ENCODE peak calls at places on chromosomes 2 and 18, in four cellular contexts. H is PC-9, L is lower lobe of right lung, K is upper lobe of right lung. P is an unnamed sample.
A peak's percentile ranks its signal among the peaks of the same experiment; 100 is the strongest.

GRCh38 chr2:67479256-67479655 is 82.1 kb downstream of the ETAA1 start:
- DNase-seq in H (no peak), L (no peak), K (no peak), P (no peak)

GRCh38 chr2:118437501-118437900 is 349.2 kb downstream of the INSIG2 start:
- DNase-seq in H (no peak), L (no peak), K (no peak), P (no peak)

GRCh38 chr2:215382011-215382410 is 53.9 kb downstream of the FN1 start:
- DNase-seq in H (no peak), L (no peak), K (no peak), P (no peak)

GRCh38 chr2:18719978-18720775 is 130.8 kb upstream of the NT5C1B start:
- DNase-seq in H (no peak), L (no peak), K (no peak), P (no peak)

GRCh38 chr2:151347904-151348303 is 9.5 kb upstream of the TNFAIP6 start:
- DNase-seq in H (no peak), L (no peak), K (no peak), P (no peak)

GRCh38 chr18:50131591-50131990 is 63.4 kb downstream of the MYO5B start:
- DNase-seq in H (peak; percentile 83), L (no peak), K (no peak), P (no peak)

GRCh38 chr2:75289771-75290170 is 90.5 kb upstream of the TACR1 start:
- DNase-seq in H (no peak), L (no peak), K (no peak), P (no peak)

GRCh38 chr18:45733535-45733934 is 9.6 kb downstream of the SLC14A1 start:
- DNase-seq in H (no peak), L (no peak), K (no peak), P (no peak)

GRCh38 chr18:55587341-55588000 is 521 bp downstream of the TCF4 start:
- DNase-seq in H (no peak), L (no peak), K (no peak), P (peak; percentile 25)

GRCh38 chr2:27901219-27901618 is 10.7 kb downstream of the BABAM2 start:
- DNase-seq in H (no peak), L (no peak), K (no peak), P (no peak)

GRCh38 chr2:207230261-207231105 is 64.7 kb upstream of the KLF7 start:
- DNase-seq in H (no peak), L (no peak), K (no peak), P (no peak)

GRCh38 chr2:177273456-177273855 is 8.9 kb upstream of the NFE2L2 start:
- DNase-seq in H (no peak), L (no peak), K (no peak), P (no peak)

GRCh38 chr18:79926306-79926705 is 25.1 kb downstream of the SLC66A2 start:
- DNase-seq in H (no peak), L (peak; percentile 18), K (no peak), P (no peak)

GRCh38 chr2:59012234-59012633 is 771.1 kb upstream of the FANCL start:
- DNase-seq in H (no peak), L (no peak), K (no peak), P (no peak)

GRCh38 chr2:20199381-20200270 is 25.3 kb downstream of the SDC1 start:
- DNase-seq in H (no peak), L (no peak), K (no peak), P (no peak)

GRCh38 chr2:111119847-111120252 is 864 bp upstream of the BCL2L11 start:
- DNase-seq in H (no peak), L (peak; percentile 47), K (no peak), P (no peak)

GRCh38 chr2:223762853-223763252 is 74.5 kb downstream of the AP1S3 start:
- DNase-seq in H (no peak), L (no peak), K (no peak), P (peak; percentile 69)

GRCh38 chr2:12615509-12615908 is 101.2 kb upstream of the TRIB2 start:
- DNase-seq in H (no peak), L (no peak), K (no peak), P (no peak)

GRCh38 chr2:207734636-207735512 is 23.4 kb downstream of the CCNYL1 start:
- DNase-seq in H (no peak), L (no peak), K (no peak), P (no peak)

GRCh38 chr18:3015203-3015590 is 2.3 kb upstream of the LPIN2 start:
- DNase-seq in H (peak; percentile 98), L (peak; percentile 64), K (no peak), P (no peak)

GRCh38 chr18:42413870-42414269 is 458.8 kb downstream of the PIK3C3 start:
- DNase-seq in H (no peak), L (no peak), K (no peak), P (peak; percentile 21)

GRCh38 chr2:69926849-69927515 is 12.1 kb downstream of the MXD1 start:
- DNase-seq in H (no peak), L (no peak), K (no peak), P (no peak)

GRCh38 chr2:70094978-70095832 is 7.9 kb downstream of the PCBP1 start:
- DNase-seq in H (no peak), L (peak; percentile 67), K (peak; percentile 72), P (no peak)

GRCh38 chr2:203195331-203195730 is 43.5 kb upstream of the CYP20A1 start:
- DNase-seq in H (no peak), L (no peak), K (no peak), P (no peak)

GRCh38 chr2:127182626-127183458 is 37.3 kb downstream of the CYP27C1 start:
- DNase-seq in H (no peak), L (no peak), K (no peak), P (no peak)

GRCh38 chr2:190996338-190996946 is 17.5 kb downstream of the STAT1 start:
- DNase-seq in H (no peak), L (peak; percentile 39), K (no peak), P (peak; percentile 14)

GRCh38 chr18:56458770-56459450 is 179.5 kb downstream of the TXNL1 start:
- DNase-seq in H (no peak), L (no peak), K (no peak), P (peak; percentile 46)

GRCh38 chr2:191635333-191636234 is 42.4 kb upstream of the NABP1 start:
- DNase-seq in H (peak; percentile 88), L (no peak), K (no peak), P (no peak)

GRCh38 chr18:3305354-3305762 is 43.4 kb downstream of the MYL12B start:
- DNase-seq in H (no peak), L (no peak), K (no peak), P (no peak)

GRCh38 chr2:32832821-32833220 is 113.9 kb upstream of the LTBP1 start:
- DNase-seq in H (no peak), L (no peak), K (no peak), P (no peak)

GRCh38 chr2:36858551-36859365 is 107.6 kb downstream of the STRN start:
- DNase-seq in H (no peak), L (no peak), K (no peak), P (no peak)
- H3K4me3 ChIP-seq in H (no peak overlapping the region), L (no peak overlapping the region), K (no peak overlapping the region), P (no peak overlapping the region)

GRCh38 chr2:182715896-182716664 is at the start of gene DNAJC10:
- DNase-seq in H (peak; percentile 85), L (peak; percentile 91), K (peak; percentile 94), P (peak; percentile 88)

GRCh38 chr2:182715121-182715895 is 749 bp upstream of the DNAJC10 start:
- DNase-seq in H (peak; percentile 76), L (no peak), K (no peak), P (no peak)

GRCh38 chr2:182717451-182718215 is 1.6 kb downstream of the DNAJC10 start:
- DNase-seq in H (no peak), L (no peak), K (no peak), P (no peak)

GRCh38 chr2:182716665-182716990 is 571 bp downstream of the DNAJC10 start:
- DNase-seq in H (peak; percentile 50), L (no peak), K (peak; percentile 71), P (peak; percentile 19)

DNA sequence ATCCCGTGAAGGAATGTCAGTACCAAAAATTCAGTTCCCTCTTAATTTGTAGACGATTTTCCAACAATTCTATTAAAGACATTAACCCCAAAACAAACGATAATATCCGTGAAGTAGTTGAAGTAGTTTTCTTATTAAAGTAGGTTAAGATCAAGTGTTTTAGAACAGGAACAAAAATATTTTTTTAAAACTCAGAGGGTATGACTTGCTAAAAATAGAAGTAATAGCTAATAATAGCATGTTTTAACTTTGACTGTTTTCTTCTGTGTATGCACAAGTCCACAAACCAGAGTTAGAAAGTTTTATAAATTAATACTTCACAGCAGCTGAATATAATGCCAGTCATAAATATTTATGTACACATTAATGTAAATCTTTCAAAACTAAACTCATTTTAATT is 2.4 kb downstream of the DNAJC10 start:
- DNase-seq in H (no peak), L (no peak), K (no peak), P (no peak)
- H3K4me3 ChIP-seq in H (no peak overlapping the region), L (no peak overlapping the region), K (no peak overlapping the region), P (no peak overlapping the region)

DNA sequence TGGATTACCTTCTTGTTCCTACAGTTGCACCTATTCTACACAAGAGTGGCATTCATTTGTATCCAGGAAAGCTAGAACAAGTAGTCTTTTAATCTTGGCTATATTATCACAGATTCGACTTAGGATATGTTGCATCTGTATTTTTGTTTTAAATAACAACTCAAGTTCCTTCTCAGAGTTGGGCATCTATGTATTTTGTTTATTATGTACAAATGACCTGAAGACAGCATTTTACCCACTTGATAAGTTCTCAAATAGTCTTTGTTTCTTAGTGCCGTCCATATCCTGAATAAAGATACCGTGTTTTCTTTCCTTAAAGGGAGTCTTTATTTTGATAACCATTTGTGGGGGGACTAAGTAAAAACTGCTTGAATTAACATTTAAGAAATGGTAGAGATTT is 2.9 kb downstream of the ITPRID2 start:
- DNase-seq in H (no peak), L (no peak), K (no peak), P (no peak)
- H3K4me3 ChIP-seq in H (peak overlapping the region; percentile 88), L (peak overlapping the region; percentile 81), K (peak overlapping the region; percentile 77), P (no peak overlapping the region)

DNA sequence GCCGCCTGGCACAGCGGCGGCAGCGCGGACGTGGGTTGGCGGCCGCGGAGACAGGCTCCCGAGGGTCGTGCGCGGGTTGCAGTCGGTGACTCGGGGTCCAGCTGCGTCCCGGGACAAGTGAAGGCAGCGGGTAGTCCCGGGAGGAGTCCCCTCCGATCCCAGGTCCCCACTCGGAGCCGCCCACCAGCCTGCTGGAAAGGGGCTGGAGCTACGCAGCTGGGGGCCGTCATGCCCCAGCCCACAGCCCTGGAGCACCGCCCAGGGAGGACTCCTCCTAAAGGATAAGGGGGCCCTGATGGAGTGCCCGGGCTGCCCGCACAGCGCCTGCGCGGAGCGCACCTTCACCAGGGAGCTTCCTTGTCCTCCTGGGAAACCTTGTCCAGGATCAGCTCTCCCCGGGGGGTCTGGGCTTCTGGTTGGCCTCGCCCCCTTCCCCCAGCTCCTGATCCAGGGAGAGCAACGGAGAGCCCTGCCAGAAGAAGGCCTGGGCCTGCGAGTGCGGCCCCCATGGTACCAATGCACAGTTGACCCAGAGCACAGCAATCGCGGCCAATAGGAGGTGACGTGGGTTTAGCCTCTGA is 25.9 kb upstream of the ALPP start:
- DNase-seq in H (no peak), L (peak; percentile 39), K (peak; percentile 60), P (no peak)
- H3K4me3 ChIP-seq in H (no peak overlapping the region), L (no peak overlapping the region), K (no peak overlapping the region), P (no peak overlapping the region)